ENCODE peak calls at places on chromosomes 2 and 18, in four cellular contexts. Y, T, F and K are unnamed samples. For H3K4me1, the result is how much of the 10 kb centered on the place peaks cover.

GRCh38 chr18:8188196-8188595 is 421.0 kb upstream of the RAB12 start:
- DNase-seq in Y (no peak), T (no peak), F (no peak), K (no peak)

GRCh38 chr2:142596334-142597088 is 281.0 kb upstream of the KYNU start:
- DNase-seq in Y (no peak), T (no peak), F (no peak), K (no peak)

GRCh38 chr2:7118606-7119503 is 201.6 kb downstream of the RNF144A start:
- DNase-seq in Y (no peak), T (no peak), F (no peak), K (no peak)

GRCh38 chr2:170554278-170554955 is 160.7 kb upstream of the SP5 start:
- DNase-seq in Y (peak), T (no peak), F (peak), K (peak)

GRCh38 chr2:3490191-3491158 is 28.9 kb downstream of the ADI1 start:
- DNase-seq in Y (peak), T (peak), F (no peak), K (peak)

GRCh38 chr2:240949791-240950705 is 43.9 kb downstream of the CROCC2 start:
- DNase-seq in Y (peak), T (peak), F (peak), K (no peak)

GRCh38 chr18:1954583-1955312 is 616.6 kb downstream of the METTL4 start:
- DNase-seq in Y (no peak), T (no peak), F (no peak), K (no peak)

GRCh38 chr18:6627621-6628020 is 101.9 kb upstream of the ARHGAP28 start:
- DNase-seq in Y (no peak), T (no peak), F (no peak), K (no peak)

GRCh38 chr2:227411990-227412350 is 24.2 kb upstream of the SCYGR1 start:
- DNase-seq in Y (no peak), T (no peak), F (no peak), K (no peak)

GRCh38 chr2:230942371-230942770 is 17.3 kb upstream of the GPR55 start:
- DNase-seq in Y (no peak), T (no peak), F (no peak), K (no peak)

GRCh38 chr2:237072067-237072931 is 13.4 kb upstream of the COPS8 start:
- DNase-seq in Y (peak), T (peak), F (peak), K (peak)

GRCh38 chr18:11808001-11808855 is 43.0 kb upstream of the CHMP1B start:
- DNase-seq in Y (no peak), T (no peak), F (no peak), K (no peak)

GRCh38 chr2:160325413-160325812 is 125.3 kb upstream of the ITGB6 start:
- DNase-seq in Y (no peak), T (no peak), F (no peak), K (no peak)
- H3K27ac ChIP-seq in Y (no peak), T (no peak), F (peak), K (no peak)

DNA sequence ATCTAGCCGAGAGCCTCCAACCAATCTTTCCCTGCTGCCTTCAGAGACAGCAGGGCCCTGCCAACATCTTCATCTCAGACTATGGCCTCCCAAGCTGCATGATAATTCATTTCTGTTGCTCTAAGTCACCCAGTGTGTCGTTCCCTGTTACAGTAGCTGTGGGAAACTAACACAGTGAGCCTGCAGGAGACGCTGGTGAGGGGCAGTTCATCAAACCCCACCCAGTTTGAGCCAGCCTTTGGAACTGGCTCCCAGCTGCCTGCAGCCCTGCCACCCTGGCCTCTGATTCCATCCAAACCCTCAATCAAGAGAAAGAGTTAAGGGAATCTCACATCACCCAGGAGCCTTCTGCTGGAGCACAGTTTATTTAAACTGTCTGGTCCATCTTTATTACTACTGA is 65.0 kb upstream of the ZCCHC2 start:
- DNase-seq in Y (no peak), T (no peak), F (no peak), K (no peak)
- H3K4me3 ChIP-seq in Y (no peak), T (no peak), F (no peak), K (no peak)

DNA sequence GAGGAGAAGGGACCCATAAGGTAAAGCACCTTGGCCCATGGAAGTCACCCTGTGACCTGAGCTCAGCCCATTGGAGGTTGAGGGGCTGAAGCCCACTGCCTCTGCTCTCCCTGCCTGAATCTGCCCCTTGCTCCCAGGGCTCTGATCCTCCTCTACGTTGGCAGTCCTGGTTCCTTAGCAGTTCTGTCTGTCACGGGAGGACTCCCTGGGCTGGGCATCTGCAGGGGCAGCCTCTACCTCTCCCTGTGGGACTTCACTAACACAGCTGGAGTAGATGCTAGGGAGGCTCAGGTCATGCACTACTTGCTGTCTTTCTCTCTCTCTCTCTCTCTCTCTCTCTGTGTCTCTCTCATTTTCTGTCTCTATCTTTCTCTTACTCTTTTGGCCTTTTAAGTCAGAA is 8.7 kb downstream of the GYPC start:
- DNase-seq in Y (no peak), T (no peak), F (no peak), K (no peak)
- H3K4me1 ChIP-seq in Y (half or more), T (half or more), F (half or more), K (under half)

GRCh38 chr2:26769501-26769850 is 5.4 kb downstream of the SLC35F6 start:
- DNase-seq in Y (no peak), T (no peak), F (no peak), K (no peak)
- H3K27ac ChIP-seq in Y (peak), T (peak), F (peak), K (peak)